ENCODE peak calls at places on chromosomes 3 and 15, in six cellular contexts. N is ovary, Q is A549, V is stomach, D is suprapubic skin, J is K562. R is an unnamed sample.

GRCh38 chr15:63041982-63042878 is at the start of gene TPM1:
- DNase-seq in J (no peak), Q (peak; percentile 95), N (peak; percentile 88), V (peak; percentile 64), D (peak; percentile 87), R (peak; percentile 82)

GRCh38 chr3:150495563-150496168 is 50.6 kb downstream of the SERP1 start:
- DNase-seq in Q (peak; percentile 39), N (no peak), V (no peak), J (peak; percentile 44), D (no peak), R (no peak)

GRCh38 chr3:4985330-4986174 is 6.3 kb downstream of the BHLHE40 start:
- DNase-seq in N (peak; percentile 55), V (no peak), Q (peak; percentile 60), J (no peak), D (no peak), R (no peak)

GRCh38 chr3:169694117-169694516 is 30.6 kb upstream of the MECOM start:
- DNase-seq in V (no peak), Q (no peak), J (peak; percentile 25), N (no peak), D (no peak), R (no peak)

GRCh38 chr3:157051055-157051454 is 108.9 kb downstream of the CCNL1 start:
- DNase-seq in J (no peak), V (no peak), N (no peak), D (no peak), Q (no peak), R (no peak)

GRCh38 chr15:82918162-82918561 is 34.4 kb downstream of the HOMER2 start:
- DNase-seq in V (peak; percentile 23), N (no peak), D (no peak), Q (no peak), J (no peak), R (no peak)

GRCh38 chr3:44981751-44982150 is 5.7 kb downstream of the EXOSC7 start:
- DNase-seq in N (no peak), D (no peak), V (no peak), Q (no peak), J (no peak), R (no peak)

GRCh38 chr15:71802770-71803169 is 7.6 kb upstream of the NR2E3 start:
- DNase-seq in V (no peak), D (peak; percentile 66), J (peak; percentile 60), Q (no peak), N (no peak), R (no peak)

GRCh38 chr15:36612063-36612788 is 32.8 kb downstream of the CDIN1 start:
- DNase-seq in D (no peak), Q (no peak), V (no peak), N (no peak), J (no peak), R (no peak)

GRCh38 chr3:52406231-52406661 is 38.7 kb downstream of the SEMA3G start:
- DNase-seq in Q (no peak), J (no peak), N (peak; percentile 41), D (no peak), V (peak; percentile 65), R (peak; percentile 78)

GRCh38 chr15:68384451-68385239 is 47.3 kb downstream of the ITGA11 start:
- DNase-seq in J (no peak), N (no peak), D (peak; percentile 63), V (peak; percentile 24), Q (peak; percentile 69), R (no peak)

GRCh38 chr3:40079845-40080240 is 229.7 kb upstream of the EIF1B start:
- DNase-seq in J (no peak), N (no peak), V (no peak), D (no peak), Q (no peak), R (no peak)

GRCh38 chr3:8503871-8504610 is 2.4 kb downstream of the LMCD1 start:
- DNase-seq in J (no peak), N (no peak), V (no peak), D (no peak), Q (no peak), R (no peak)

GRCh38 chr3:149336925-149337324 is 3.5 kb upstream of the TM4SF18 start:
- DNase-seq in J (no peak), Q (no peak), V (no peak), D (no peak), N (no peak), R (no peak)

GRCh38 chr3:151434151-151434890 is 26.5 kb downstream of the IGSF10 start:
- DNase-seq in Q (peak; percentile 31), N (no peak), V (no peak), J (no peak), D (no peak), R (no peak)

GRCh38 chr3:27715863-27716262 is 6.3 kb downstream of the EOMES start:
- DNase-seq in V (no peak), Q (no peak), D (no peak), N (no peak), J (no peak), R (no peak)

GRCh38 chr15:50262533-50262932 is 3.0 kb downstream of the HDC start:
- DNase-seq in V (no peak), Q (no peak), J (no peak), D (no peak), N (no peak), R (peak; percentile 16)

GRCh38 chr15:74322558-74323180 is 44.8 kb downstream of the CYP11A1 start:
- DNase-seq in V (peak; percentile 59), J (peak; percentile 77), Q (peak; percentile 65), N (peak; percentile 80), D (no peak), R (peak; percentile 52)

GRCh38 chr3:129723558-129724324 is 117.3 kb upstream of the PLXND1 start:
- DNase-seq in J (no peak), D (peak; percentile 80), Q (no peak), V (no peak), N (peak; percentile 68), R (peak; percentile 29)

GRCh38 chr15:76994971-76995945 is at the start of gene PSTPIP1:
- DNase-seq in V (peak; percentile 43), D (peak; percentile 77), N (peak; percentile 59), J (no peak), Q (no peak), R (peak; percentile 51)

GRCh38 chr15:100890850-100891249 is 11.2 kb downstream of the ALDH1A3 start:
- DNase-seq in Q (no peak), D (peak; percentile 55), N (no peak), J (no peak), V (peak; percentile 16), R (no peak)

GRCh38 chr3:74268753-74269152 is 345.7 kb downstream of the CNTN3 start:
- DNase-seq in Q (no peak), V (no peak), J (no peak), D (no peak), N (no peak), R (no peak)

GRCh38 chr3:72158639-72159005 is 373.7 kb upstream of the PROK2 start:
- DNase-seq in Q (no peak), V (no peak), J (no peak), N (no peak), D (no peak), R (no peak)

GRCh38 chr15:80466543-80466942 is 62.4 kb downstream of the ARNT2 start:
- DNase-seq in N (no peak), Q (no peak), D (no peak), V (no peak), J (no peak), R (no peak)
- TF ChIP-seq EP300 in N (no peak), Q (no peak), D (no peak), V (no peak), J (no peak), R (no peak)

DNA sequence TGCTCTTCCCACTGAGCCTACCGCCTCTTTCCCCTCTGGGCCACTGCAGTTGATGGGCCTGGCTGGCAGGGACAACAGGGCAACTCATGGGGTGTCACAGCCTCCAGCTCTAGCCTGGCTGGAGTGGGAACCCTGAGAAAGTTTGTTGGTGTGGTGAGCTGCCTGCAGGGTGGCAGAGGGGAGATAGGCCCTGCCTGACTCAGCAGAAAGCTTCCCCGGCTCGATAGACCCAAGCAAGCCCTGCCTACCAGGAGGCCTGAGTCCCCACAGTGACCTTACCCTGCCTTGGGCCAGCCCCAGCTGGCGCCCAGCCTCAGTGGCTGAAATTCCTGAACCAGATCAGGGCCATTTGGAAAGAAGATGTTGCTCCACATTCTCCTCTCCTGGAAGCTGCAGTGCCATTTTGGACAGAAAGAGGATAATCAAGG is 29.4 kb downstream of the ABTB1 start:
- DNase-seq in V (no peak), D (no peak), J (peak; percentile 50), N (peak; percentile 16), Q (no peak), R (no peak)
- H3K4me1 ChIP-seq in V (peaks cover 28% of the 10 kb centered on the region), D (peaks cover 52% of the 10 kb centered on the region), J (peaks cover 44% of the 10 kb centered on the region), N (peaks cover 8% of the 10 kb centered on the region), Q (peaks cover 31% of the 10 kb centered on the region), R (peaks cover 12% of the 10 kb centered on the region)

GRCh38 chr3:116586285-116586944 is 123.2 kb upstream of the TUSC7 start:
- DNase-seq in N (no peak), Q (no peak), J (no peak), V (no peak), D (no peak), R (no peak)
- TF ChIP-seq EP300 in N (no peak), Q (no peak), J (no peak), V (no peak), D (no peak), R (no peak)

GRCh38 chr15:87527875-87528274 is 728.7 kb downstream of the NTRK3 start:
- DNase-seq in J (no peak), N (no peak), D (no peak), V (no peak), Q (no peak), R (no peak)

GRCh38 chr15:87528873-87529272 is 727.7 kb downstream of the NTRK3 start:
- DNase-seq in J (no peak), Q (no peak), D (no peak), N (no peak), V (no peak), R (no peak)

GRCh38 chr15:87522997-87523396 is 733.5 kb downstream of the NTRK3 start:
- DNase-seq in N (no peak), V (no peak), J (no peak), Q (no peak), D (no peak), R (no peak)

DNA sequence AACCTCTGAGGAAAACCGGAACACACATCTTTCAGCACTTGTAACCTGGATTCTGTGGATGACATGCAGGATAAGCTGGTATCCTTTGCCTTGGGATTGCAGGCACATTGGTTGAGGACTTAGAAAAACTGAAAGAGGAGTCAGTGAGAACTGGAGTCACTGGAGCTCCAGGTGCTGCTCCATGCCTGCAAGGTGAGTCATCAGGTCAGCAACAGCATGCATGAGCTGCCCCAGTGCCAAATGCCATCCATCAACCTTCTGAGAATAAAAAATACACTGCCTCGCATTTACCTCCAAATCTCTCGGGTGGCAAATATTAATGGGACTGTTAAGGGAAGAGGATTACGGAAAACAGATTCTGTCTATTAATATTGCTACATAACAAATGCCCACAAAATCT is 729.1 kb downstream of the NTRK3 start:
- DNase-seq in J (no peak), Q (no peak), D (no peak), V (no peak), N (no peak), R (no peak)
- H3K4me1 ChIP-seq in J (no peaks in the 10 kb centered on the region), Q (no peaks in the 10 kb centered on the region), D (no peaks in the 10 kb centered on the region), V (no peaks in the 10 kb centered on the region), N (no peaks in the 10 kb centered on the region), R (no peaks in the 10 kb centered on the region)

R was measured in transverse colon.